ENCODE peak calls at places on chromosome 12, in ten cellular contexts. O is neural crest cell, N is frontal cortex, G is adrenal gland, D is hypothalamus, S is Caki2, J is NCI-H1105 treated with DMSO at 0.1 percent for 48 hours, T is NCI-H1694 treated with DMSO at 0.1 percent for 48 hours, Z is uterus, L is HuH-7. P is an unnamed sample.
A peak's percentile ranks its signal among the peaks of the same experiment; 100 is the strongest.

GRCh38 chr12:2268478-2269286 is 215.9 kb downstream of the CACNA1C start:
- DNase-seq in S (peak; percentile 95), N (no peak), O (no peak), Z (no peak), G (no peak), D (no peak), T (no peak), J (no peak), L (no peak), P (no peak)

GRCh38 chr12:14769462-14769836 is 33.8 kb downstream of the WBP11 start:
- DNase-seq in J (no peak), O (peak; percentile 33), D (no peak), S (no peak), L (peak; percentile 45), N (no peak), T (no peak), Z (peak; percentile 54), G (peak; percentile 45), P (no peak)

GRCh38 chr12:79673334-79673733 is 17.4 kb downstream of the PAWR start:
- DNase-seq in Z (no peak), O (no peak), T (no peak), D (no peak), L (no peak), S (no peak), G (no peak), N (no peak), J (no peak), P (no peak)

GRCh38 chr12:52041695-52042123 is 9.5 kb upstream of the NR4A1 start:
- DNase-seq in Z (no peak), S (no peak), O (no peak), L (no peak), G (peak; percentile 49), T (no peak), D (no peak), N (no peak), J (no peak), P (no peak)

GRCh38 chr12:115640929-115641328 is 636.6 kb downstream of the MED13L start:
- DNase-seq in L (no peak), N (no peak), Z (no peak), D (no peak), J (no peak), T (no peak), S (no peak), O (no peak), G (no peak), P (no peak)

GRCh38 chr12:99442758-99443157 is 204.8 kb upstream of the GARIN6 start:
- DNase-seq in Z (no peak), S (no peak), N (no peak), G (no peak), J (no peak), T (no peak), D (no peak), O (no peak), L (no peak), P (no peak)

GRCh38 chr12:57583008-57583831 is 7.8 kb upstream of the PIP4K2C start:
- DNase-seq in D (peak; percentile 74), T (peak; percentile 64), S (peak; percentile 70), Z (peak; percentile 81), L (peak; percentile 90), O (peak; percentile 69), G (peak; percentile 62), J (peak; percentile 54), N (peak; percentile 84), P (peak; percentile 38)

GRCh38 chr12:130712346-130713065 is 3.6 kb downstream of the RIMBP2 start:
- DNase-seq in L (no peak), N (no peak), Z (no peak), G (no peak), D (no peak), S (no peak), J (no peak), T (no peak), O (no peak), P (no peak)

GRCh38 chr12:132071001-132071810 is 72.9 kb downstream of the DDX51 start:
- DNase-seq in Z (no peak), G (no peak), N (no peak), S (no peak), O (no peak), L (no peak), T (no peak), D (no peak), J (no peak), P (no peak)

GRCh38 chr12:39239484-39240143 is 203.3 kb downstream of the KIF21A start:
- DNase-seq in D (no peak), N (no peak), Z (no peak), O (no peak), J (no peak), G (no peak), L (no peak), T (no peak), S (peak; percentile 7), P (no peak)

GRCh38 chr12:99746538-99746937 is 99.0 kb downstream of the GARIN6 start:
- DNase-seq in L (peak; percentile 5), O (no peak), N (no peak), Z (no peak), D (no peak), S (no peak), T (no peak), G (no peak), J (no peak), P (no peak)

GRCh38 chr12:95100264-95101190 is 27.1 kb upstream of the NR2C1 start:
- DNase-seq in G (no peak), L (no peak), S (no peak), D (no peak), Z (no peak), T (no peak), O (no peak), J (no peak), N (no peak), P (no peak)

GRCh38 chr12:45290218-45290609 is 74.3 kb downstream of the ANO6 start:
- DNase-seq in N (no peak), J (no peak), T (no peak), O (no peak), G (no peak), D (no peak), L (no peak), S (no peak), Z (no peak), P (no peak)

GRCh38 chr12:131559517-131560516 is 151.1 kb upstream of the SFSWAP start:
- DNase-seq in L (no peak), G (no peak), Z (no peak), J (no peak), S (peak; percentile 28), O (no peak), T (no peak), N (no peak), D (no peak), P (no peak)

GRCh38 chr12:90510948-90511347 is 444.0 kb downstream of the CCER1 start:
- DNase-seq in N (no peak), G (no peak), D (no peak), S (no peak), O (no peak), L (no peak), J (no peak), Z (no peak), T (no peak), P (no peak)

GRCh38 chr12:65911321-65911720 is 87.0 kb downstream of the HMGA2 start:
- DNase-seq in L (no peak), Z (no peak), N (no peak), T (no peak), S (peak; percentile 71), O (no peak), J (peak; percentile 61), G (peak; percentile 41), D (no peak), P (no peak)

GRCh38 chr12:124678421-124678893 is 111.0 kb upstream of the NCOR2 start:
- DNase-seq in J (no peak), L (no peak), S (peak; percentile 94), O (peak; percentile 53), D (no peak), Z (no peak), G (peak; percentile 66), T (no peak), N (no peak), P (no peak)

GRCh38 chr12:24020391-24021163 is 71.1 kb upstream of the SOX5 start:
- DNase-seq in J (no peak), N (no peak), T (no peak), G (no peak), L (no peak), O (no peak), Z (no peak), S (no peak), D (no peak), P (no peak)

GRCh38 chr12:68042212-68042699 is 53.0 kb downstream of the IFNG-AS1 start:
- DNase-seq in N (no peak), L (no peak), J (peak; percentile 71), O (no peak), S (peak; percentile 26), G (no peak), Z (no peak), T (peak; percentile 8), D (no peak), P (no peak)

GRCh38 chr12:113369391-113369790 is 11.0 kb downstream of the PLBD2 start:
- DNase-seq in T (no peak), Z (no peak), S (no peak), J (no peak), D (no peak), N (no peak), G (no peak), O (no peak), L (no peak), P (no peak)

GRCh38 chr12:106739815-106740552 is 34.5 kb upstream of the RIC8B start:
- DNase-seq in O (no peak), D (no peak), S (no peak), L (no peak), G (no peak), Z (no peak), T (no peak), J (no peak), N (no peak), P (no peak)

GRCh38 chr12:46557539-46558373 is 185.2 kb upstream of the SLC38A2 start:
- DNase-seq in D (no peak), O (no peak), N (no peak), T (no peak), J (no peak), G (no peak), S (no peak), Z (no peak), L (no peak), P (no peak)